ENCODE peak calls at places on chromosomes 3 and 15, in seven cellular contexts. C is SK-N-SH; L is CD8-positive, alpha-beta T cell; U is HL-60; Q is CD4-positive, CD25-positive, alpha-beta regulatory T cell; V is esophagus squamous epithelium; S is fibroblast of the aortic adventitia. O is an unnamed sample.

GRCh38 chr15:100919481-100920405 is 586 bp downstream of the LRRK1 start:
- DNase-seq in C (peak; percentile 75), L (no peak), U (no peak), Q (no peak), V (no peak), S (no peak), O (no peak)

GRCh38 chr3:41352526-41352925 is 153.2 kb downstream of the CTNNB1 start:
- DNase-seq in C (no peak), L (no peak), U (no peak), Q (no peak), V (no peak), S (no peak), O (no peak)

GRCh38 chr15:40952301-40952900 is 870 bp upstream of the CHAC1 start:
- DNase-seq in C (peak; percentile 28), L (no peak), U (no peak), Q (no peak), V (no peak), S (no peak), O (no peak)

GRCh38 chr3:190194506-190194905 is 73.8 kb upstream of the P3H2 start:
- DNase-seq in C (no peak), L (no peak), U (no peak), Q (no peak), V (no peak), S (no peak), O (no peak)

GRCh38 chr3:45759851-45760250 is 36.5 kb downstream of the SLC6A20 start:
- DNase-seq in C (no peak), L (no peak), U (no peak), Q (no peak), V (no peak), S (no peak), O (no peak)

GRCh38 chr3:13277860-13278531 is 142.1 kb downstream of the NUP210 start:
- DNase-seq in C (no peak), L (no peak), U (no peak), Q (no peak), V (no peak), S (no peak), O (no peak)

GRCh38 chr15:68589783-68590710 is 11.3 kb downstream of the CORO2B start:
- DNase-seq in C (no peak), L (no peak), U (no peak), Q (no peak), V (no peak), S (peak; percentile 52), O (no peak)

GRCh38 chr3:107416886-107417285 is 39.6 kb downstream of the CCDC54 start:
- DNase-seq in C (no peak), L (no peak), U (no peak), Q (no peak), V (no peak), S (no peak), O (no peak)

GRCh38 chr3:127656906-127657305 is 15.8 kb upstream of the ABTB1 start:
- DNase-seq in C (no peak), L (no peak), U (no peak), Q (no peak), V (no peak), S (no peak), O (no peak)

GRCh38 chr3:17176757-17177156 is 292.0 kb downstream of the PLCL2 start:
- DNase-seq in C (no peak), L (no peak), U (no peak), Q (no peak), V (no peak), S (no peak), O (no peak)

GRCh38 chr3:30370681-30371271 is 235.6 kb upstream of the TGFBR2 start:
- DNase-seq in C (no peak), L (no peak), U (no peak), Q (no peak), V (no peak), S (peak; percentile 68), O (no peak)

GRCh38 chr3:87900061-87900460 is 158.7 kb downstream of the CGGBP1 start:
- DNase-seq in C (peak; percentile 1), L (no peak), U (no peak), Q (no peak), V (no peak), S (no peak), O (no peak)

GRCh38 chr3:13364602-13365271 is 55.4 kb downstream of the NUP210 start:
- DNase-seq in C (no peak), L (no peak), U (no peak), Q (no peak), V (no peak), S (no peak), O (no peak)

GRCh38 chr3:173553635-173554280 is 156.2 kb downstream of the NLGN1 start:
- DNase-seq in C (peak; percentile 26), L (no peak), U (no peak), Q (no peak), V (no peak), S (peak; percentile 60), O (peak; percentile 16)

GRCh38 chr3:49424816-49425215 is 2.5 kb upstream of the AMT start:
- DNase-seq in C (no peak), L (no peak), U (no peak), Q (no peak), V (no peak), S (no peak), O (no peak)

GRCh38 chr15:74202461-74203401 is at the start of gene STRA6:
- DNase-seq in C (peak; percentile 90), L (no peak), U (no peak), Q (no peak), V (no peak), S (peak; percentile 44), O (no peak)

GRCh38 chr3:71444861-71445259 is 138.7 kb downstream of the FOXP1 start:
- DNase-seq in C (no peak), L (no peak), U (no peak), Q (no peak), V (no peak), S (no peak), O (no peak)
- H3K4me3 ChIP-seq in C (peak overlapping the region; percentile 33), L (no peak overlapping the region), U (no peak overlapping the region), Q (peak overlapping the region; percentile 49), V (no peak overlapping the region), S (no peak overlapping the region), O (no peak overlapping the region)

DNA sequence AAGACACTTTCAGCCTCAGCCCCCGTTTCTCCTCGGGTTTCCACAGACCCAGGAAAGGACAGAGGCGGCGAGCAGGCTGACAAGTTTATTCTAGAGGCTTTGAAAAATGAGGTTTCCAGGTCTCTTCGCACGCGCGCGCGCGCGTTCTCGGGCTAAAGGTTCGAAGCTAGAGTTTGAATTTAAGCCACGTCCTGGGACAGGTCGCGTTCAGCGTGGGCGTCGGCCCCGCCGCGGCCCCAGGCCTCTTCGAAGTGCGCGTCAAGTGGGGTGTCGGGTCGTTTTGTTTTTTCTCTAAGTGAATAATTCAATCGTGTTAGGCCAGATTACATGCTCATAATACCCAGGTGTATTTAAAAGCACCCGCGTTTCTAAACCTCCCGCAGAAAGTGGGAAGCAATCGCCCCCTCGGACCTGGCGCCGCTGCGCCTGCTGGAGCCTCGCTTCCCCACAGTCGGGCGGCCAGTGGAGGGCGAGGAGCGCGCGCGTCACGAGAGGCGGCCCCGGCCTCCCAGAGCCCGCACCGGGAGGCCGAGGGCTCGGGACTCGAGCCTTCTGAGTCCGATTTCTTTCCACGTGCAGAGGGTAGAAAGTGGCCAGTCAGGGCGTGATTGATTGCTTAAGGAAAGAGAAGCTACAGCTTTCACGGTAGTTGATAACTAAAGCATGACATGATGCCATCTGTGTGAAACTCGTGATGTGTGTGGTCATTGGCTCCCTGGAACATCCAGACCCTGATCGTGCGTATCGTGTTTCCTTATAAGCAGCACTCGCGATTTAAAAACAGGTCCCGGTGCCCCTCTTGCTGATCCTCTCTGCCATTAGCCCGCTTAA is 15.8 kb upstream of the SOX2 start:
- DNase-seq in C (no peak), L (no peak), U (no peak), Q (no peak), V (no peak), S (peak; percentile 23), O (no peak)
- H3K4me3 ChIP-seq in C (no peak overlapping the region), L (no peak overlapping the region), U (no peak overlapping the region), Q (no peak overlapping the region), V (peak overlapping the region; percentile 51), S (peak overlapping the region; percentile 51), O (peak overlapping the region; percentile 49)

GRCh38 chr3:150928234-150928633 is 23.0 kb upstream of the MINDY4B start:
- DNase-seq in C (no peak), L (no peak), U (no peak), Q (no peak), V (no peak), S (no peak), O (no peak)

GRCh38 chr3:150921207-150921606 is 16.0 kb upstream of the MINDY4B start:
- DNase-seq in C (no peak), L (no peak), U (no peak), Q (no peak), V (no peak), S (no peak), O (no peak)

GRCh38 chr3:150926328-150926727 is 21.1 kb upstream of the MINDY4B start:
- DNase-seq in C (no peak), L (no peak), U (no peak), Q (no peak), V (no peak), S (no peak), O (no peak)

GRCh38 chr3:150922611-150923010 is 17.4 kb upstream of the MINDY4B start:
- DNase-seq in C (peak; percentile 44), L (no peak), U (no peak), Q (no peak), V (no peak), S (no peak), O (no peak)

GRCh38 chr3:150925751-150926201 is 20.5 kb upstream of the MINDY4B start:
- DNase-seq in C (peak; percentile 59), L (peak; percentile 33), U (no peak), Q (no peak), V (no peak), S (no peak), O (peak; percentile 34)
- H3K4me3 ChIP-seq in C (no peak overlapping the region), L (no peak overlapping the region), U (peak overlapping the region; percentile 13), Q (no peak overlapping the region), V (no peak overlapping the region), S (no peak overlapping the region), O (peak overlapping the region; percentile 28)

GRCh38 chr3:126267169-126267975 is 87.0 kb upstream of the ALDH1L1 start:
- DNase-seq in C (peak; percentile 82), L (no peak), U (peak; percentile 62), Q (no peak), V (no peak), S (peak; percentile 94), O (peak; percentile 45)

GRCh38 chr3:126264952-126265351 is 84.6 kb upstream of the ALDH1L1 start:
- DNase-seq in C (no peak), L (no peak), U (no peak), Q (no peak), V (no peak), S (no peak), O (no peak)

GRCh38 chr3:126267976-126268615 is 87.7 kb upstream of the ALDH1L1 start:
- DNase-seq in C (no peak), L (no peak), U (no peak), Q (no peak), V (no peak), S (no peak), O (no peak)

GRCh38 chr3:126266850-126267168 is 86.4 kb upstream of the ALDH1L1 start:
- DNase-seq in C (no peak), L (no peak), U (no peak), Q (no peak), V (no peak), S (no peak), O (no peak)

DNA sequence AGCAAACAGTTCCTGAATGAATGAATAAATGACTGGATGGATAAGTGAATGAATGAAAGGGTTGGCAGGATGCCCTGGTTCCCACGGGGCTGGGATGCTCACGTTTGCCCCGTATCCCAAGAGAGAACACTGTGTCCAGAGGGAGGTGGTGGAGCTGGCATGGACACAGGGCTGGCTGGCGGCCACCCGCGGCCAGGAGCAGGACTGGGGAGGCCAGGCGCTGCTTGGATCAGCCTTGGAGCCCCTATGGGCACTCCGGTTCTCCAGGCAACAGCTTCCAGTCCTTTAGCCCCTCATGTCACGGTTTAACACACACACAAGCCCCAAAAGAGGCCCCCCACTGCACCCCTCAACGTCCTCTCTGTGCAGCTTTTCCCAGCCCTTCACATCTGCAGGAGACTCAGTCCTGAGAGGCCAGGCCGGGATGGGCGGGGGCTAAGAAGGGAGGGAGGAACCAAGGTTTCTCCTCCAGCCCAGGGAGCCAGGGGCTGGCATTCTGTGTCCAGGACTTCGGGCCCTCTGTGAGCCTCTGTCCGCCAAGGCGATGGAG is 86.0 kb upstream of the ALDH1L1 start:
- DNase-seq in C (no peak), L (no peak), U (no peak), Q (no peak), V (no peak), S (no peak), O (peak; percentile 51)
- H3K4me3 ChIP-seq in C (no peak overlapping the region), L (no peak overlapping the region), U (no peak overlapping the region), Q (no peak overlapping the region), V (no peak overlapping the region), S (peak overlapping the region; percentile 13), O (no peak overlapping the region)

O was measured in heart right ventricle.